ENCODE peak calls at places on chromosomes 3 and 15, in five cellular contexts. V is effector memory CD4-positive, alpha-beta T cell; G is psoas muscle; Z is IMR-90; E is uterus. P is an unnamed sample.

GRCh38 chr15:82532991-82533481 is 7.2 kb downstream of the RPS17 start:
- DNase-seq in G (no peak), E (no peak), Z (no peak), V (no peak), P (no peak)

GRCh38 chr3:27216955-27217552 is 152.1 kb downstream of the NEK10 start:
- DNase-seq in G (no peak), E (no peak), V (no peak), Z (peak; percentile 58), P (peak; percentile 7)

GRCh38 chr15:52464040-52464439 is 64.6 kb downstream of the MYO5A start:
- DNase-seq in V (no peak), E (no peak), G (no peak), Z (no peak), P (no peak)

GRCh38 chr15:37789881-37790280 is 144.6 kb upstream of the TMCO5A start:
- DNase-seq in Z (peak; percentile 86), E (no peak), G (no peak), V (no peak), P (no peak)

GRCh38 chr3:184907941-184908649 is 96.1 kb downstream of the VPS8 start:
- DNase-seq in G (no peak), E (no peak), V (no peak), Z (no peak), P (no peak)

GRCh38 chr3:22862111-22862510 is 341.0 kb upstream of the UBE2E2 start:
- DNase-seq in E (no peak), G (no peak), Z (no peak), V (no peak), P (no peak)

GRCh38 chr3:159929181-159929893 is 59.3 kb upstream of the IL12A start:
- DNase-seq in G (peak; percentile 20), E (no peak), Z (peak; percentile 87), V (no peak), P (peak; percentile 93)

GRCh38 chr3:132211896-132212295 is 105.3 kb upstream of the ACP3 start:
- DNase-seq in V (no peak), Z (no peak), E (no peak), G (no peak), P (no peak)

GRCh38 chr3:9770276-9770812 is 597 bp upstream of the CAMK1 start:
- DNase-seq in V (no peak), Z (no peak), E (peak; percentile 97), G (peak; percentile 91), P (no peak)

GRCh38 chr3:48999085-48999858 is 7.9 kb upstream of the WDR6 start:
- DNase-seq in Z (no peak), G (no peak), E (no peak), V (no peak), P (no peak)

GRCh38 chr15:81531141-81531592 is 157.2 kb upstream of the TMC3 start:
- DNase-seq in G (no peak), E (no peak), Z (peak; percentile 10), V (no peak), P (no peak)

GRCh38 chr3:149655826-149656599 is 1.8 kb downstream of the WWTR1 start:
- DNase-seq in Z (no peak), E (no peak), G (no peak), V (no peak), P (no peak)

GRCh38 chr3:53812434-53812833 is 33.8 kb downstream of the CHDH start:
- DNase-seq in E (no peak), V (no peak), G (no peak), Z (no peak), P (no peak)

GRCh38 chr3:14771593-14772497 is 46.9 kb upstream of the FGD5 start:
- DNase-seq in E (no peak), G (no peak), V (no peak), Z (no peak), P (no peak)
- H3K4me3 ChIP-seq in E (no peak overlapping the region), G (no peak overlapping the region), V (no peak overlapping the region), Z (no peak overlapping the region), P (no peak overlapping the region)

GRCh38 chr3:112635674-112636073 is 5.3 kb downstream of the CCDC80 start:
- DNase-seq in G (no peak), Z (peak; percentile 97), E (peak; percentile 76), V (no peak), P (no peak)

GRCh38 chr3:112634786-112635541 is 6.0 kb downstream of the CCDC80 start:
- DNase-seq in V (no peak), E (no peak), G (no peak), Z (peak; percentile 33), P (no peak)

GRCh38 chr3:112633191-112633590 is 7.8 kb downstream of the CCDC80 start:
- DNase-seq in Z (no peak), E (no peak), V (no peak), G (no peak), P (no peak)

GRCh38 chr3:112632596-112632995 is 8.3 kb downstream of the CCDC80 start:
- DNase-seq in G (no peak), V (no peak), E (no peak), Z (peak; percentile 41), P (no peak)

GRCh38 chr3:112633757-112634156 is 7.2 kb downstream of the CCDC80 start:
- DNase-seq in E (no peak), G (no peak), V (no peak), Z (no peak), P (no peak)
- H3K4me3 ChIP-seq in E (no peak overlapping the region), G (no peak overlapping the region), V (no peak overlapping the region), Z (no peak overlapping the region), P (no peak overlapping the region)

GRCh38 chr3:12797124-12797891 is 828 bp downstream of the CAND2 start:
- DNase-seq in V (no peak), Z (no peak), G (no peak), E (peak; percentile 25), P (no peak)
- H3K4me3 ChIP-seq in V (peak overlapping the region; percentile 64), Z (peak overlapping the region; percentile 79), G (peak overlapping the region; percentile 84), E (peak overlapping the region; percentile 62), P (no peak overlapping the region)

GRCh38 chr15:98727115-98728040 is 79.0 kb downstream of the IGF1R start:
- DNase-seq in G (peak; percentile 91), E (peak; percentile 89), V (no peak), Z (peak; percentile 93), P (peak; percentile 97)
- H3K4me3 ChIP-seq in G (peak overlapping the region; percentile 20), E (no peak overlapping the region), V (no peak overlapping the region), Z (peak overlapping the region; percentile 16), P (peak overlapping the region; percentile 14)

DNA sequence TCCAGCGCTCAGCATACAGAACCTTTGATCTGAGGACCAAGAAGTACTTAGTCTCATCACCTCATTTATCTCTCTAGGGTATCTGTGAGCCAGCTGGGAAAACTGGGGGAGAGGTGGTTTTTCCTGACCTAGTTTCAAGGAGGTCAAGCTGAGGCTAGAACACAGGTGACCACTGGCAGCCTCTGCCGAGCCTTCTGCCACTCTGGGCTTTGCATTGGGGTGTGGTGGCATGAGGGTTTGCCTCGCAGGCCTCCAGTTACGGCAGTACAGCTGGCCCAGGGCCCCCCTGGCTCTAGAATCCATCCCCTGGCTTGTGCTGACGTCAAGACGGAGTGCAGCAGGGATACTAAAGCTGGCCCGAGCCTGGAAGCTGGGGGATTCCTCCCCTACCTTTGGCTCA is 34.7 kb upstream of the CDCP1 start:
- DNase-seq in Z (no peak), V (no peak), E (no peak), G (no peak), P (no peak)
- H3K4me3 ChIP-seq in Z (no peak overlapping the region), V (no peak overlapping the region), E (no peak overlapping the region), G (no peak overlapping the region), P (no peak overlapping the region)

DNA sequence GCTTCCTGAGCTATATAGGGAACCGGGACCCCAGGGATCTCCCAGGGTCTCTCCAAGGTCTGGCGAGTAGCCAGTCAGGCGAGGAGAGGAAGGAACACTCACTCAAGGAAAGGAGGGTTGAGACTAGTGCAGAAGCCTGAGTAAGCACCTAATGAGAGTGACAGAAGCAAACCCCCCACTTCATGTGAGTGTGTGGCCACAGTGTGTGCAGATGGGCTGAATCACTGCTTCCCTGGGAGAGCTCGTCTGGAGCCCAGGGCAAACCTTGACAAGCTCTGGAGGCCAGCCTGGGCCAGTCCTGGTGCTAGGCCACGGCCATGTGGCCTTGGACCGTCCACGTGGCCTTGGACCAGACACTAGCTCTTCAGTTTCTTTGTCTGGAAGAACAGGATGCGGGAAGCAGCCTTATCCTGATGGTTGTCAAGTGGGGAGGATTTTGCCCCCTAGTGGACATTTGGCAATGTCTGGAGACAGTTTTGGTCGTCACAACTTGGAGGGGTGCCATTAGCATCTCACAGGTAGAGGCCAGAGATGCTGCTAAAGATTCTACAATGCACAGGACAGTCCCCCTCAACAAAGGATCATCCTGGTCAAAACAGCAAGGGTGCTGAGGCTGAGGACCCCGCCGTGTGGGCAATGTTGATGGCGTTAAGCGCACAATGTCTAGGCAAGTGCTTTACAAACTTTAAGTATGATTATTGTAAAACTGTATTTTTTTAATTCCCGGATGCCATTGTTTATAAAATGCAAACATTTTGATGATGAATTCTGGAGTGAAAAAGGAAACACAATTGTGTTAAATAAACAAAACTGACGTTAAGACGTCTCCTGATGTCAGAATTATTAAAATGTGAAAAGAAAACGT is 34.8 kb upstream of the CTSH start:
- DNase-seq in V (no peak), G (no peak), Z (peak; percentile 81), E (peak; percentile 47), P (peak; percentile 63)
- H3K4me3 ChIP-seq in V (no peak overlapping the region), G (no peak overlapping the region), Z (no peak overlapping the region), E (no peak overlapping the region), P (no peak overlapping the region)

GRCh38 chr15:69090197-69090948 is 70.1 kb upstream of the GLCE start:
- DNase-seq in V (no peak), G (no peak), E (no peak), Z (peak; percentile 29), P (no peak)
- H3K4me3 ChIP-seq in V (no peak overlapping the region), G (no peak overlapping the region), E (no peak overlapping the region), Z (no peak overlapping the region), P (no peak overlapping the region)

GRCh38 chr3:151318946-151319345 is 2.3 kb upstream of the GPR87 start:
- DNase-seq in G (no peak), E (no peak), V (no peak), Z (no peak), P (no peak)
- H3K4me3 ChIP-seq in G (no peak overlapping the region), E (no peak overlapping the region), V (no peak overlapping the region), Z (no peak overlapping the region), P (no peak overlapping the region)